ENCODE peak calls at places on chromosome 5, in eight cellular contexts. One of them, this sample, is unnamed.

GRCh38 chr5:79853676-79854418 is 137.2 kb downstream of the MTX3 start:
- DNase-seq in A549: peak
- DNase-seq in neuronal stem cell: no peak
- DNase-seq in fibroblast of lung: peak
- DNase-seq in naive thymus-derived CD4-positive, alpha-beta T cell: no peak
- DNase-seq in gastrocnemius medialis: no peak
- DNase-seq in IMR-90: peak
- DNase-seq in heart left ventricle: no peak
- DNase-seq in this sample: no peak

GRCh38 chr5:172772112-172772906 is 1.3 kb upstream of the DUSP1 start:
- DNase-seq in A549: peak
- DNase-seq in neuronal stem cell: peak
- DNase-seq in fibroblast of lung: peak
- DNase-seq in naive thymus-derived CD4-positive, alpha-beta T cell: peak
- DNase-seq in gastrocnemius medialis: peak
- DNase-seq in IMR-90: peak
- DNase-seq in heart left ventricle: peak
- DNase-seq in this sample: peak

GRCh38 chr5:150781706-150782614 is 3.4 kb downstream of the SMIM3 start:
- DNase-seq in A549: no peak
- DNase-seq in neuronal stem cell: no peak
- DNase-seq in fibroblast of lung: peak
- DNase-seq in naive thymus-derived CD4-positive, alpha-beta T cell: no peak
- DNase-seq in gastrocnemius medialis: peak
- DNase-seq in IMR-90: peak
- DNase-seq in heart left ventricle: peak
- DNase-seq in this sample: no peak

GRCh38 chr5:139397921-139398320 is 3.0 kb upstream of the PROB1 start:
- DNase-seq in A549: no peak
- DNase-seq in neuronal stem cell: no peak
- DNase-seq in fibroblast of lung: no peak
- DNase-seq in naive thymus-derived CD4-positive, alpha-beta T cell: no peak
- DNase-seq in gastrocnemius medialis: no peak
- DNase-seq in IMR-90: peak
- DNase-seq in heart left ventricle: no peak
- DNase-seq in this sample: no peak

GRCh38 chr5:127696688-127697087 is 6.5 kb upstream of the CCDC192 start:
- DNase-seq in A549: no peak
- DNase-seq in neuronal stem cell: no peak
- DNase-seq in fibroblast of lung: peak
- DNase-seq in naive thymus-derived CD4-positive, alpha-beta T cell: no peak
- DNase-seq in gastrocnemius medialis: no peak
- DNase-seq in IMR-90: peak
- DNase-seq in heart left ventricle: no peak
- DNase-seq in this sample: no peak

GRCh38 chr5:81232449-81233079 is 558 bp upstream of the CKMT2 start:
- DNase-seq in A549: no peak
- DNase-seq in neuronal stem cell: no peak
- DNase-seq in fibroblast of lung: no peak
- DNase-seq in naive thymus-derived CD4-positive, alpha-beta T cell: no peak
- DNase-seq in gastrocnemius medialis: peak
- DNase-seq in IMR-90: no peak
- DNase-seq in heart left ventricle: peak
- DNase-seq in this sample: no peak

GRCh38 chr5:5290674-5291334 is 131.7 kb upstream of the ICE1 start:
- DNase-seq in A549: no peak
- DNase-seq in neuronal stem cell: no peak
- DNase-seq in fibroblast of lung: peak
- DNase-seq in naive thymus-derived CD4-positive, alpha-beta T cell: no peak
- DNase-seq in gastrocnemius medialis: no peak
- DNase-seq in IMR-90: no peak
- DNase-seq in heart left ventricle: no peak
- DNase-seq in this sample: no peak

GRCh38 chr5:1551913-1552312 is 28.2 kb upstream of the LPCAT1 start:
- DNase-seq in A549: no peak
- DNase-seq in neuronal stem cell: no peak
- DNase-seq in fibroblast of lung: peak
- DNase-seq in naive thymus-derived CD4-positive, alpha-beta T cell: no peak
- DNase-seq in gastrocnemius medialis: no peak
- DNase-seq in IMR-90: no peak
- DNase-seq in heart left ventricle: no peak
- DNase-seq in this sample: no peak

GRCh38 chr5:140084466-140084865 is 29.4 kb upstream of the PURA start:
- DNase-seq in A549: no peak
- DNase-seq in neuronal stem cell: no peak
- DNase-seq in fibroblast of lung: peak
- DNase-seq in naive thymus-derived CD4-positive, alpha-beta T cell: no peak
- DNase-seq in gastrocnemius medialis: no peak
- DNase-seq in IMR-90: no peak
- DNase-seq in heart left ventricle: peak
- DNase-seq in this sample: no peak

GRCh38 chr5:11992518-11992917 is 88.3 kb upstream of the CTNND2 start:
- DNase-seq in A549: no peak
- DNase-seq in neuronal stem cell: no peak
- DNase-seq in fibroblast of lung: no peak
- DNase-seq in naive thymus-derived CD4-positive, alpha-beta T cell: no peak
- DNase-seq in gastrocnemius medialis: no peak
- DNase-seq in IMR-90: no peak
- DNase-seq in heart left ventricle: no peak
- DNase-seq in this sample: no peak

GRCh38 chr5:62720036-62720441 is 141.4 kb downstream of the LRRC70 start:
- DNase-seq in A549: peak
- DNase-seq in neuronal stem cell: no peak
- DNase-seq in fibroblast of lung: peak
- DNase-seq in naive thymus-derived CD4-positive, alpha-beta T cell: no peak
- DNase-seq in gastrocnemius medialis: no peak
- DNase-seq in IMR-90: peak
- DNase-seq in heart left ventricle: no peak
- DNase-seq in this sample: no peak

GRCh38 chr5:94888674-94889073 is 270.2 kb downstream of the SLF1 start:
- DNase-seq in A549: no peak
- DNase-seq in neuronal stem cell: no peak
- DNase-seq in fibroblast of lung: no peak
- DNase-seq in naive thymus-derived CD4-positive, alpha-beta T cell: no peak
- DNase-seq in gastrocnemius medialis: no peak
- DNase-seq in IMR-90: no peak
- DNase-seq in heart left ventricle: no peak
- DNase-seq in this sample: no peak

GRCh38 chr5:62473209-62473608 is 60.6 kb downstream of the IPO11 start:
- DNase-seq in A549: no peak
- DNase-seq in neuronal stem cell: no peak
- DNase-seq in fibroblast of lung: peak
- DNase-seq in naive thymus-derived CD4-positive, alpha-beta T cell: no peak
- DNase-seq in gastrocnemius medialis: no peak
- DNase-seq in IMR-90: peak
- DNase-seq in heart left ventricle: no peak
- DNase-seq in this sample: no peak

GRCh38 chr5:133471699-133472098 is 140.6 kb downstream of the FSTL4 start:
- DNase-seq in A549: no peak
- DNase-seq in neuronal stem cell: no peak
- DNase-seq in fibroblast of lung: no peak
- DNase-seq in naive thymus-derived CD4-positive, alpha-beta T cell: no peak
- DNase-seq in gastrocnemius medialis: no peak
- DNase-seq in IMR-90: no peak
- DNase-seq in heart left ventricle: no peak
- DNase-seq in this sample: no peak

GRCh38 chr5:128380324-128380723 is 157.7 kb downstream of the FBN2 start:
- DNase-seq in A549: no peak
- DNase-seq in neuronal stem cell: no peak
- DNase-seq in fibroblast of lung: no peak
- DNase-seq in naive thymus-derived CD4-positive, alpha-beta T cell: no peak
- DNase-seq in gastrocnemius medialis: no peak
- DNase-seq in IMR-90: no peak
- DNase-seq in heart left ventricle: no peak
- DNase-seq in this sample: no peak

GRCh38 chr5:11319851-11320580 is 559.0 kb upstream of the DAP start:
- DNase-seq in A549: no peak
- DNase-seq in neuronal stem cell: no peak
- DNase-seq in fibroblast of lung: peak
- DNase-seq in naive thymus-derived CD4-positive, alpha-beta T cell: no peak
- DNase-seq in gastrocnemius medialis: no peak
- DNase-seq in IMR-90: peak
- DNase-seq in heart left ventricle: no peak
- DNase-seq in this sample: no peak

GRCh38 chr5:168430303-168430702 is 56.0 kb upstream of the RARS1 start:
- DNase-seq in A549: no peak
- DNase-seq in neuronal stem cell: no peak
- DNase-seq in fibroblast of lung: no peak
- DNase-seq in naive thymus-derived CD4-positive, alpha-beta T cell: no peak
- DNase-seq in gastrocnemius medialis: no peak
- DNase-seq in IMR-90: no peak
- DNase-seq in heart left ventricle: no peak
- DNase-seq in this sample: no peak

GRCh38 chr5:176822426-176823075 is 12.2 kb downstream of the UNC5A start:
- DNase-seq in A549: no peak
- DNase-seq in neuronal stem cell: no peak
- DNase-seq in fibroblast of lung: peak
- DNase-seq in naive thymus-derived CD4-positive, alpha-beta T cell: no peak
- DNase-seq in gastrocnemius medialis: no peak
- DNase-seq in IMR-90: no peak
- DNase-seq in heart left ventricle: peak
- DNase-seq in this sample: no peak

GRCh38 chr5:109958082-109958481 is 268.4 kb downstream of the MAN2A1 start:
- DNase-seq in A549: no peak
- DNase-seq in neuronal stem cell: no peak
- DNase-seq in fibroblast of lung: no peak
- DNase-seq in naive thymus-derived CD4-positive, alpha-beta T cell: no peak
- DNase-seq in gastrocnemius medialis: no peak
- DNase-seq in IMR-90: no peak
- DNase-seq in heart left ventricle: no peak
- DNase-seq in this sample: no peak

GRCh38 chr5:122101636-122102285 is 23.7 kb upstream of the LOX start:
- DNase-seq in A549: peak
- DNase-seq in neuronal stem cell: no peak
- DNase-seq in fibroblast of lung: peak
- DNase-seq in naive thymus-derived CD4-positive, alpha-beta T cell: no peak
- DNase-seq in gastrocnemius medialis: no peak
- DNase-seq in IMR-90: peak
- DNase-seq in heart left ventricle: no peak
- DNase-seq in this sample: no peak

GRCh38 chr5:24365406-24365805 is 279.4 kb downstream of the CDH10 start:
- DNase-seq in A549: no peak
- DNase-seq in neuronal stem cell: no peak
- DNase-seq in fibroblast of lung: peak
- DNase-seq in naive thymus-derived CD4-positive, alpha-beta T cell: no peak
- DNase-seq in gastrocnemius medialis: no peak
- DNase-seq in IMR-90: no peak
- DNase-seq in heart left ventricle: no peak
- DNase-seq in this sample: no peak

GRCh38 chr5:149166128-149166527 is 24.8 kb downstream of the ABLIM3 start:
- DNase-seq in A549: no peak
- DNase-seq in neuronal stem cell: no peak
- DNase-seq in fibroblast of lung: peak
- DNase-seq in naive thymus-derived CD4-positive, alpha-beta T cell: no peak
- DNase-seq in gastrocnemius medialis: peak
- DNase-seq in IMR-90: peak
- DNase-seq in heart left ventricle: no peak
- DNase-seq in this sample: no peak
- H3K27ac ChIP-seq in A549: no peak
- H3K27ac ChIP-seq in neuronal stem cell: no peak
- H3K27ac ChIP-seq in fibroblast of lung: peak
- H3K27ac ChIP-seq in naive thymus-derived CD4-positive, alpha-beta T cell: no peak
- H3K27ac ChIP-seq in gastrocnemius medialis: peak
- H3K27ac ChIP-seq in IMR-90: no peak
- H3K27ac ChIP-seq in heart left ventricle: no peak
- H3K27ac ChIP-seq in this sample: no peak

GRCh38 chr5:156500755-156501154 is 173.8 kb downstream of the SGCD start:
- DNase-seq in A549: no peak
- DNase-seq in neuronal stem cell: no peak
- DNase-seq in fibroblast of lung: no peak
- DNase-seq in naive thymus-derived CD4-positive, alpha-beta T cell: no peak
- DNase-seq in gastrocnemius medialis: no peak
- DNase-seq in IMR-90: no peak
- DNase-seq in heart left ventricle: no peak
- DNase-seq in this sample: no peak
- H3K27ac ChIP-seq in A549: no peak
- H3K27ac ChIP-seq in neuronal stem cell: no peak
- H3K27ac ChIP-seq in fibroblast of lung: no peak
- H3K27ac ChIP-seq in naive thymus-derived CD4-positive, alpha-beta T cell: no peak
- H3K27ac ChIP-seq in gastrocnemius medialis: peak
- H3K27ac ChIP-seq in IMR-90: no peak
- H3K27ac ChIP-seq in heart left ventricle: no peak
- H3K27ac ChIP-seq in this sample: no peak

DNA sequence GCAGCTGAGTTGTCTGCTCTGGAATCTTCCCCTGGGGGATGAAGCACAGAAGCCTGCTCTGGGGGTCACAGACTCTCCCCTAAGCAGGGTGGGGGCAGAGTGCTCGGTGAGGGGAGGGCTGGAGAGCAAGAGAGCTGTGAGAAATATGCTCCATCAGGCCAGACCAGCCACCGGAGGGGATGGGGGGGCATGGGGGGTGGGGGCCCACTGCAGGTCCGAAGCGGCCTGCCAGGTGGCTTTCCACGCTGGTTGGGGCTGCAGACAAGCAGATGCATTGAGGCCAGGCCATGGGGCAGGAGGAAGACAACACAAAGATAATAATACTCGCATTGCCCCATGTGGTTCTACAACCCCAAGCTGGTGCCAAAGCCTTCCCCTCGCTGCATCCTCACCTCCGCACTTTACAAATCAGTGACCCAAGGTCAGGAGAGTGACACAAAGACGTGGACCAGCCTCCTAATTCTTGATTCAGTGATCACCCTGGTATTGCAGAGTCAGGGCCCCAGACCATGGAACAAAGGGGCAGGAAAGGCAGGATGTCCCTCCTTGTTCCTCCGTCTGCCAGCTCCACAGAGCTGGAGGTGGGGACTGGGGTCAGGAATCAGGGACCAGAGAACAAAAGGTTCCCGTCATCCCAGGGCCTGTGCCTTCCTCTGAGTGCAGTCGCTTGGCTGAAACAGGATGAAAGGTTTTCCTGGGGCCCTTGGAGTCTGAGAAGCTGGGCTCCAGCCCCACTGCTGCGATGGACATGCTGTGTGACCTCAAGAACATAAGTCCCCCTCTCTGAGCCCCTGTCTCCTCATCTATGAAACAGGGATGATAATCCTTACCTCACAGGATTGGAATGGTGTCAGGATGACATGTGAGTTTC is 37.2 kb upstream of the GABRP start:
- DNase-seq in A549: no peak
- DNase-seq in neuronal stem cell: no peak
- DNase-seq in fibroblast of lung: no peak
- DNase-seq in naive thymus-derived CD4-positive, alpha-beta T cell: no peak
- DNase-seq in gastrocnemius medialis: no peak
- DNase-seq in IMR-90: no peak
- DNase-seq in heart left ventricle: peak
- DNase-seq in this sample: no peak
- H3K27ac ChIP-seq in A549: no peak
- H3K27ac ChIP-seq in neuronal stem cell: no peak
- H3K27ac ChIP-seq in fibroblast of lung: no peak
- H3K27ac ChIP-seq in naive thymus-derived CD4-positive, alpha-beta T cell: no peak
- H3K27ac ChIP-seq in gastrocnemius medialis: no peak
- H3K27ac ChIP-seq in IMR-90: no peak
- H3K27ac ChIP-seq in heart left ventricle: peak
- H3K27ac ChIP-seq in this sample: no peak

DNA sequence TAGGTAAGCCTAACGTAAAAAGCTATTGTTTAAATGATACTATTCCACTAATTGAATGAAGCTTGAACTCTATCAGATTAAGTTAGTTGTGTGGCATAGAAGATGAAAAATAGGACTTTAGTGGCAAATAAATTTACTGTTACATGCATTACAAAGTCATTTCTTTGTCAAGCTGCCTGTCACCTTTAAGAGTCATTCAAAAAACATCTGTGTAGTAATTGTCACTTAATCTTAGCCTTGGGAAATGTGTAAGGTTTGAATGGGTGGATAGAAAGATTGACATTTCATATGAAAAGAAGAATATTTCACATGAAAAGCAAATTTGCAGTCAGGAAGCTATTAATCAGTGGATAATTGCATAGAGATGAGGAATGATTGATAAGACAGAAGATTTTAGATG is 473.5 kb downstream of the DNAH5 start:
- DNase-seq in A549: no peak
- DNase-seq in neuronal stem cell: no peak
- DNase-seq in fibroblast of lung: no peak
- DNase-seq in naive thymus-derived CD4-positive, alpha-beta T cell: no peak
- DNase-seq in gastrocnemius medialis: no peak
- DNase-seq in IMR-90: no peak
- DNase-seq in heart left ventricle: no peak
- DNase-seq in this sample: no peak
- H3K27ac ChIP-seq in A549: no peak
- H3K27ac ChIP-seq in neuronal stem cell: no peak
- H3K27ac ChIP-seq in fibroblast of lung: no peak
- H3K27ac ChIP-seq in naive thymus-derived CD4-positive, alpha-beta T cell: no peak
- H3K27ac ChIP-seq in gastrocnemius medialis: no peak
- H3K27ac ChIP-seq in IMR-90: no peak
- H3K27ac ChIP-seq in heart left ventricle: no peak
- H3K27ac ChIP-seq in this sample: no peak

This sample was measured in CD8-positive, alpha-beta memory T cell.